ENCODE peak calls at places on chromosome 6, in eight cellular contexts. One of them, this sample, is unnamed.

GRCh38 chr6:30061766-30062458 is 847 bp downstream of the POLR1H start:
- DNase-seq in hepatocyte: peak; percentile 29
- DNase-seq in brain microvascular endothelial cell: no peak
- DNase-seq in progenitor cell of endocrine pancreas: no peak
- DNase-seq in esophagus squamous epithelium: no peak
- DNase-seq in Calu3: peak; percentile 32
- DNase-seq in omental fat pad: no peak
- DNase-seq in dorsolateral prefrontal cortex: no peak
- DNase-seq in this sample: no peak

GRCh38 chr6:26388441-26388840 is 5.5 kb downstream of the BTN2A2 start:
- DNase-seq in hepatocyte: no peak
- DNase-seq in brain microvascular endothelial cell: peak; percentile 22
- DNase-seq in progenitor cell of endocrine pancreas: no peak
- DNase-seq in esophagus squamous epithelium: no peak
- DNase-seq in Calu3: no peak
- DNase-seq in omental fat pad: no peak
- DNase-seq in dorsolateral prefrontal cortex: no peak
- DNase-seq in this sample: no peak

GRCh38 chr6:9583946-9584345 is 830.9 kb downstream of the TFAP2A start:
- DNase-seq in hepatocyte: no peak
- DNase-seq in brain microvascular endothelial cell: no peak
- DNase-seq in progenitor cell of endocrine pancreas: no peak
- DNase-seq in esophagus squamous epithelium: no peak
- DNase-seq in Calu3: no peak
- DNase-seq in omental fat pad: no peak
- DNase-seq in dorsolateral prefrontal cortex: no peak
- DNase-seq in this sample: no peak

GRCh38 chr6:41503841-41504525 is 42.2 kb upstream of the FOXP4 start:
- DNase-seq in hepatocyte: peak; percentile 68
- DNase-seq in brain microvascular endothelial cell: peak; percentile 14
- DNase-seq in progenitor cell of endocrine pancreas: no peak
- DNase-seq in esophagus squamous epithelium: no peak
- DNase-seq in Calu3: no peak
- DNase-seq in omental fat pad: no peak
- DNase-seq in dorsolateral prefrontal cortex: no peak
- DNase-seq in this sample: no peak

GRCh38 chr6:142907017-142907470 is 37.9 kb downstream of the HIVEP2 start:
- DNase-seq in hepatocyte: no peak
- DNase-seq in brain microvascular endothelial cell: no peak
- DNase-seq in progenitor cell of endocrine pancreas: no peak
- DNase-seq in esophagus squamous epithelium: no peak
- DNase-seq in Calu3: no peak
- DNase-seq in omental fat pad: no peak
- DNase-seq in dorsolateral prefrontal cortex: no peak
- DNase-seq in this sample: no peak

GRCh38 chr6:159931112-159931511 is 37.8 kb upstream of the IGF2R start:
- DNase-seq in hepatocyte: no peak
- DNase-seq in brain microvascular endothelial cell: no peak
- DNase-seq in progenitor cell of endocrine pancreas: no peak
- DNase-seq in esophagus squamous epithelium: no peak
- DNase-seq in Calu3: no peak
- DNase-seq in omental fat pad: no peak
- DNase-seq in dorsolateral prefrontal cortex: no peak
- DNase-seq in this sample: no peak

GRCh38 chr6:120378582-120379220 is 955.6 kb downstream of the TBC1D32 start:
- DNase-seq in hepatocyte: peak; percentile 52
- DNase-seq in brain microvascular endothelial cell: no peak
- DNase-seq in progenitor cell of endocrine pancreas: no peak
- DNase-seq in esophagus squamous epithelium: no peak
- DNase-seq in Calu3: no peak
- DNase-seq in omental fat pad: no peak
- DNase-seq in dorsolateral prefrontal cortex: no peak
- DNase-seq in this sample: no peak

GRCh38 chr6:156379946-156380707 is 397.1 kb upstream of the ARID1B start:
- DNase-seq in hepatocyte: peak; percentile 57
- DNase-seq in brain microvascular endothelial cell: peak; percentile 74
- DNase-seq in progenitor cell of endocrine pancreas: no peak
- DNase-seq in esophagus squamous epithelium: no peak
- DNase-seq in Calu3: no peak
- DNase-seq in omental fat pad: no peak
- DNase-seq in dorsolateral prefrontal cortex: no peak
- DNase-seq in this sample: no peak

GRCh38 chr6:137696765-137697164 is 170.3 kb upstream of the TNFAIP3 start:
- DNase-seq in hepatocyte: peak; percentile 15
- DNase-seq in brain microvascular endothelial cell: no peak
- DNase-seq in progenitor cell of endocrine pancreas: no peak
- DNase-seq in esophagus squamous epithelium: no peak
- DNase-seq in Calu3: no peak
- DNase-seq in omental fat pad: no peak
- DNase-seq in dorsolateral prefrontal cortex: no peak
- DNase-seq in this sample: no peak

GRCh38 chr6:137699036-137699683 is 167.9 kb upstream of the TNFAIP3 start:
- DNase-seq in hepatocyte: no peak
- DNase-seq in brain microvascular endothelial cell: no peak
- DNase-seq in progenitor cell of endocrine pancreas: no peak
- DNase-seq in esophagus squamous epithelium: no peak
- DNase-seq in Calu3: no peak
- DNase-seq in omental fat pad: no peak
- DNase-seq in dorsolateral prefrontal cortex: no peak
- DNase-seq in this sample: no peak

GRCh38 chr6:137698636-137699035 is 168.4 kb upstream of the TNFAIP3 start:
- DNase-seq in hepatocyte: no peak
- DNase-seq in brain microvascular endothelial cell: no peak
- DNase-seq in progenitor cell of endocrine pancreas: no peak
- DNase-seq in esophagus squamous epithelium: no peak
- DNase-seq in Calu3: no peak
- DNase-seq in omental fat pad: no peak
- DNase-seq in dorsolateral prefrontal cortex: no peak
- DNase-seq in this sample: no peak

GRCh38 chr6:137700751-137701477 is 166.1 kb upstream of the TNFAIP3 start:
- DNase-seq in hepatocyte: no peak
- DNase-seq in brain microvascular endothelial cell: no peak
- DNase-seq in progenitor cell of endocrine pancreas: no peak
- DNase-seq in esophagus squamous epithelium: no peak
- DNase-seq in Calu3: no peak
- DNase-seq in omental fat pad: no peak
- DNase-seq in dorsolateral prefrontal cortex: no peak
- DNase-seq in this sample: peak; percentile 79

GRCh38 chr6:137697267-137697938 is 169.7 kb upstream of the TNFAIP3 start:
- DNase-seq in hepatocyte: peak; percentile 71
- DNase-seq in brain microvascular endothelial cell: peak; percentile 45
- DNase-seq in progenitor cell of endocrine pancreas: no peak
- DNase-seq in esophagus squamous epithelium: no peak
- DNase-seq in Calu3: no peak
- DNase-seq in omental fat pad: no peak
- DNase-seq in dorsolateral prefrontal cortex: no peak
- DNase-seq in this sample: no peak
- TF ChIP-seq CTCF in hepatocyte: peak; percentile 14
- TF ChIP-seq CTCF in brain microvascular endothelial cell: no peak
- TF ChIP-seq CTCF in progenitor cell of endocrine pancreas: peak; percentile 18
- TF ChIP-seq CTCF in esophagus squamous epithelium: no peak
- TF ChIP-seq CTCF in Calu3: no peak
- TF ChIP-seq CTCF in omental fat pad: no peak
- TF ChIP-seq CTCF in dorsolateral prefrontal cortex: no peak
- TF ChIP-seq CTCF in this sample: no peak

GRCh38 chr6:35730745-35731413 is 6.0 kb upstream of the ARMC12 start:
- DNase-seq in hepatocyte: no peak
- DNase-seq in brain microvascular endothelial cell: no peak
- DNase-seq in progenitor cell of endocrine pancreas: no peak
- DNase-seq in esophagus squamous epithelium: no peak
- DNase-seq in Calu3: no peak
- DNase-seq in omental fat pad: no peak
- DNase-seq in dorsolateral prefrontal cortex: peak; percentile 11
- DNase-seq in this sample: peak; percentile 70

GRCh38 chr6:35733633-35734032 is 3.2 kb upstream of the ARMC12 start:
- DNase-seq in hepatocyte: no peak
- DNase-seq in brain microvascular endothelial cell: no peak
- DNase-seq in progenitor cell of endocrine pancreas: no peak
- DNase-seq in esophagus squamous epithelium: no peak
- DNase-seq in Calu3: no peak
- DNase-seq in omental fat pad: no peak
- DNase-seq in dorsolateral prefrontal cortex: no peak
- DNase-seq in this sample: no peak

GRCh38 chr6:35731414-35731735 is 5.5 kb upstream of the ARMC12 start:
- DNase-seq in hepatocyte: peak; percentile 94
- DNase-seq in brain microvascular endothelial cell: peak; percentile 89
- DNase-seq in progenitor cell of endocrine pancreas: peak; percentile 77
- DNase-seq in esophagus squamous epithelium: peak; percentile 80
- DNase-seq in Calu3: peak; percentile 83
- DNase-seq in omental fat pad: peak; percentile 99
- DNase-seq in dorsolateral prefrontal cortex: peak; percentile 80
- DNase-seq in this sample: peak; percentile 98

GRCh38 chr6:35729722-35730121 is 7.1 kb upstream of the ARMC12 start:
- DNase-seq in hepatocyte: no peak
- DNase-seq in brain microvascular endothelial cell: no peak
- DNase-seq in progenitor cell of endocrine pancreas: no peak
- DNase-seq in esophagus squamous epithelium: no peak
- DNase-seq in Calu3: no peak
- DNase-seq in omental fat pad: no peak
- DNase-seq in dorsolateral prefrontal cortex: no peak
- DNase-seq in this sample: no peak

GRCh38 chr6:35731736-35732532 is 4.9 kb upstream of the ARMC12 start:
- DNase-seq in hepatocyte: peak; percentile 96
- DNase-seq in brain microvascular endothelial cell: peak; percentile 93
- DNase-seq in progenitor cell of endocrine pancreas: peak; percentile 68
- DNase-seq in esophagus squamous epithelium: peak; percentile 84
- DNase-seq in Calu3: peak; percentile 91
- DNase-seq in omental fat pad: peak; percentile 90
- DNase-seq in dorsolateral prefrontal cortex: peak; percentile 83
- DNase-seq in this sample: peak; percentile 96
- TF ChIP-seq CTCF in hepatocyte: no peak
- TF ChIP-seq CTCF in brain microvascular endothelial cell: peak; percentile 4
- TF ChIP-seq CTCF in progenitor cell of endocrine pancreas: peak; percentile 35
- TF ChIP-seq CTCF in esophagus squamous epithelium: peak; percentile 16
- TF ChIP-seq CTCF in Calu3: no peak
- TF ChIP-seq CTCF in omental fat pad: no peak
- TF ChIP-seq CTCF in dorsolateral prefrontal cortex: peak; percentile 7
- TF ChIP-seq CTCF in this sample: peak; percentile 27

DNA sequence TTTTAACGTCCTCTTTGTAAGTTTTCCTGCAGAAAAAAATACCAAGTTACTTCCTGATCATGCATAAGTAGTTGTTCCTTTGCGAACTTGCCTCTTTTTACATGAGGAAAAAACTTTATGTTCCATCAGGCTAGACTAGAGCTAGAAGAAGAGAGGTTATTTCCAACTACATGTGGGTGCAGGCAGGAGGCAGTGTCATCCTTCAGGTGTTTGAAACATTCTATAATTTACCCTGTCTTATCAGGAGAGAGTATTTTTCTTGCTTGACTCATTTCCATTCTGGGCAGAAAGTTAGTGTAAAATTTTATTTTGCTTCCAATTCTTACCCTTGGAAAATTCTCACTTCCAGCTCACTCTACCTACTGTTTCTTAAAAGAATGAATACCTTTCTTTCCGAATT is 28.5 kb upstream of the EPHA7 start:
- DNase-seq in hepatocyte: no peak
- DNase-seq in brain microvascular endothelial cell: peak; percentile 15
- DNase-seq in progenitor cell of endocrine pancreas: no peak
- DNase-seq in esophagus squamous epithelium: no peak
- DNase-seq in Calu3: no peak
- DNase-seq in omental fat pad: no peak
- DNase-seq in dorsolateral prefrontal cortex: no peak
- DNase-seq in this sample: no peak
- TF ChIP-seq CTCF in hepatocyte: peak; percentile 27
- TF ChIP-seq CTCF in brain microvascular endothelial cell: peak; percentile 10
- TF ChIP-seq CTCF in progenitor cell of endocrine pancreas: no peak
- TF ChIP-seq CTCF in esophagus squamous epithelium: no peak
- TF ChIP-seq CTCF in Calu3: no peak
- TF ChIP-seq CTCF in omental fat pad: no peak
- TF ChIP-seq CTCF in dorsolateral prefrontal cortex: no peak
- TF ChIP-seq CTCF in this sample: no peak

GRCh38 chr6:32195652-32195901 is 3.1 kb upstream of the GPSM3 start:
- DNase-seq in hepatocyte: peak; percentile 100
- DNase-seq in brain microvascular endothelial cell: peak; percentile 100
- DNase-seq in progenitor cell of endocrine pancreas: peak; percentile 100
- DNase-seq in esophagus squamous epithelium: peak; percentile 100
- DNase-seq in Calu3: peak; percentile 100
- DNase-seq in omental fat pad: peak; percentile 100
- DNase-seq in dorsolateral prefrontal cortex: peak; percentile 100
- DNase-seq in this sample: peak; percentile 100

GRCh38 chr6:32195902-32196681 is 3.6 kb upstream of the GPSM3 start:
- DNase-seq in hepatocyte: peak; percentile 91
- DNase-seq in brain microvascular endothelial cell: peak; percentile 91
- DNase-seq in progenitor cell of endocrine pancreas: peak; percentile 75
- DNase-seq in esophagus squamous epithelium: peak; percentile 45
- DNase-seq in Calu3: peak; percentile 99
- DNase-seq in omental fat pad: peak; percentile 86
- DNase-seq in dorsolateral prefrontal cortex: peak; percentile 72
- DNase-seq in this sample: peak; percentile 96

GRCh38 chr6:32194388-32194787 is 1.9 kb upstream of the GPSM3 start:
- DNase-seq in hepatocyte: no peak
- DNase-seq in brain microvascular endothelial cell: no peak
- DNase-seq in progenitor cell of endocrine pancreas: no peak
- DNase-seq in esophagus squamous epithelium: no peak
- DNase-seq in Calu3: no peak
- DNase-seq in omental fat pad: no peak
- DNase-seq in dorsolateral prefrontal cortex: no peak
- DNase-seq in this sample: no peak

GRCh38 chr6:32196682-32197616 is 4.5 kb upstream of the GPSM3 start:
- DNase-seq in hepatocyte: no peak
- DNase-seq in brain microvascular endothelial cell: no peak
- DNase-seq in progenitor cell of endocrine pancreas: no peak
- DNase-seq in esophagus squamous epithelium: no peak
- DNase-seq in Calu3: peak; percentile 50
- DNase-seq in omental fat pad: no peak
- DNase-seq in dorsolateral prefrontal cortex: peak; percentile 28
- DNase-seq in this sample: no peak

GRCh38 chr6:32194825-32195651 is 2.6 kb upstream of the GPSM3 start:
- DNase-seq in hepatocyte: peak; percentile 75
- DNase-seq in brain microvascular endothelial cell: peak; percentile 55
- DNase-seq in progenitor cell of endocrine pancreas: no peak
- DNase-seq in esophagus squamous epithelium: no peak
- DNase-seq in Calu3: peak; percentile 65
- DNase-seq in omental fat pad: no peak
- DNase-seq in dorsolateral prefrontal cortex: peak; percentile 19
- DNase-seq in this sample: no peak
- TF ChIP-seq CTCF in hepatocyte: peak; percentile 63
- TF ChIP-seq CTCF in brain microvascular endothelial cell: peak; percentile 76
- TF ChIP-seq CTCF in progenitor cell of endocrine pancreas: peak; percentile 46
- TF ChIP-seq CTCF in esophagus squamous epithelium: peak; percentile 49
- TF ChIP-seq CTCF in Calu3: peak; percentile 70
- TF ChIP-seq CTCF in omental fat pad: no peak
- TF ChIP-seq CTCF in dorsolateral prefrontal cortex: no peak
- TF ChIP-seq CTCF in this sample: no peak

GRCh38 chr6:95280690-95281273 is 296.6 kb upstream of the MANEA start:
- DNase-seq in hepatocyte: peak; percentile 69
- DNase-seq in brain microvascular endothelial cell: no peak
- DNase-seq in progenitor cell of endocrine pancreas: no peak
- DNase-seq in esophagus squamous epithelium: no peak
- DNase-seq in Calu3: peak; percentile 11
- DNase-seq in omental fat pad: no peak
- DNase-seq in dorsolateral prefrontal cortex: no peak
- DNase-seq in this sample: no peak
- TF ChIP-seq CTCF in hepatocyte: peak; percentile 63
- TF ChIP-seq CTCF in brain microvascular endothelial cell: peak; percentile 58
- TF ChIP-seq CTCF in progenitor cell of endocrine pancreas: peak; percentile 66
- TF ChIP-seq CTCF in esophagus squamous epithelium: no peak
- TF ChIP-seq CTCF in Calu3: no peak
- TF ChIP-seq CTCF in omental fat pad: no peak
- TF ChIP-seq CTCF in dorsolateral prefrontal cortex: peak; percentile 73
- TF ChIP-seq CTCF in this sample: no peak

GRCh38 chr6:33746036-33746600 is 587 bp downstream of the IP6K3 start:
- DNase-seq in hepatocyte: peak; percentile 77
- DNase-seq in brain microvascular endothelial cell: peak; percentile 25
- DNase-seq in progenitor cell of endocrine pancreas: no peak
- DNase-seq in esophagus squamous epithelium: no peak
- DNase-seq in Calu3: no peak
- DNase-seq in omental fat pad: no peak
- DNase-seq in dorsolateral prefrontal cortex: no peak
- DNase-seq in this sample: peak; percentile 68
- TF ChIP-seq CTCF in hepatocyte: peak; percentile 4
- TF ChIP-seq CTCF in brain microvascular endothelial cell: peak; percentile 32
- TF ChIP-seq CTCF in progenitor cell of endocrine pancreas: no peak
- TF ChIP-seq CTCF in esophagus squamous epithelium: no peak
- TF ChIP-seq CTCF in Calu3: no peak
- TF ChIP-seq CTCF in omental fat pad: no peak
- TF ChIP-seq CTCF in dorsolateral prefrontal cortex: no peak
- TF ChIP-seq CTCF in this sample: no peak

This sample was measured in right atrium auricular region.